ENCODE peak calls at places on chromosomes 5 and 9, in seven cellular contexts. F is colonic mucosa, R is tibial nerve, P is tibial artery, O is ascending aorta, I is PC-3, U is IMR-90. W is an unnamed sample.

GRCh38 chr9:98770717-98771116 is 25.6 kb downstream of the ANKS6 start:
- DNase-seq in R (no peak), U (no peak), I (no peak), O (no peak), F (peak; percentile 11), P (no peak), W (no peak)

GRCh38 chr9:14908221-14909206 is 1.7 kb downstream of the FREM1 start:
- DNase-seq in F (no peak), R (no peak), P (no peak), U (no peak), I (no peak), O (no peak), W (no peak)

GRCh38 chr5:181187500-181188213 is 17.3 kb downstream of the TRIM7 start:
- DNase-seq in R (peak; percentile 67), U (peak; percentile 80), F (peak; percentile 80), I (peak; percentile 93), P (peak; percentile 78), O (no peak), W (peak; percentile 85)

GRCh38 chr5:137374110-137374853 is 124.8 kb downstream of the SPOCK1 start:
- DNase-seq in U (no peak), I (peak; percentile 4), R (no peak), O (no peak), F (no peak), P (no peak), W (no peak)

GRCh38 chr5:74682636-74683035 is 2.4 kb upstream of the HEXB start:
- DNase-seq in F (no peak), O (no peak), P (no peak), I (no peak), U (no peak), R (no peak), W (no peak)

GRCh38 chr9:95103385-95104087 is 214.0 kb downstream of the FANCC start:
- DNase-seq in P (no peak), U (no peak), R (no peak), F (no peak), O (no peak), I (no peak), W (no peak)

GRCh38 chr5:79236970-79237734 is 1.2 kb downstream of the JMY start:
- DNase-seq in F (peak; percentile 60), I (peak; percentile 54), U (peak; percentile 45), P (peak; percentile 34), O (no peak), R (no peak), W (peak; percentile 70)

GRCh38 chr9:116423149-116423548 is 264.0 kb upstream of the TRIM32 start:
- DNase-seq in U (no peak), I (no peak), O (no peak), P (no peak), F (no peak), R (no peak), W (no peak)

GRCh38 chr5:151770383-151771258 is 1.1 kb upstream of the G3BP1 start:
- DNase-seq in F (peak; percentile 67), I (no peak), O (no peak), U (peak; percentile 42), P (peak; percentile 78), R (peak; percentile 42), W (peak; percentile 76)

GRCh38 chr5:121745407-121745806 is 106.3 kb upstream of the FTMT start:
- DNase-seq in O (no peak), P (no peak), R (no peak), I (no peak), F (no peak), U (no peak), W (no peak)

GRCh38 chr5:32450952-32451351 is 6.4 kb upstream of the ZFR start:
- DNase-seq in O (no peak), U (no peak), R (no peak), P (no peak), I (peak; percentile 15), F (no peak), W (no peak)

GRCh38 chr5:40150896-40151295 is 528.8 kb upstream of the PTGER4 start:
- DNase-seq in U (peak; percentile 0), R (no peak), P (no peak), F (no peak), O (no peak), I (no peak), W (no peak)

GRCh38 chr5:133775584-133776304 is 163.4 kb upstream of the FSTL4 start:
- DNase-seq in O (no peak), I (no peak), U (no peak), F (no peak), P (no peak), R (no peak), W (no peak)

GRCh38 chr5:176425138-176425537 is 8.8 kb upstream of the CLTB start:
- DNase-seq in O (no peak), R (no peak), U (peak; percentile 60), I (peak; percentile 57), F (no peak), P (no peak), W (no peak)

GRCh38 chr5:59703789-59704188 is 189.7 kb downstream of the PDE4D start:
- DNase-seq in R (no peak), I (no peak), O (no peak), F (no peak), P (no peak), U (no peak), W (no peak)

GRCh38 chr9:15240927-15241326 is 66.1 kb downstream of the TTC39B start:
- DNase-seq in O (no peak), P (no peak), R (no peak), I (no peak), U (no peak), F (no peak), W (no peak)

GRCh38 chr5:73678322-73678740 is 52.3 kb downstream of the ARHGEF28 start:
- DNase-seq in I (peak; percentile 28), R (no peak), P (no peak), F (peak; percentile 76), U (no peak), O (no peak), W (no peak)

GRCh38 chr9:84294551-84294950 is 46.0 kb downstream of the SLC28A3 start:
- DNase-seq in P (no peak), O (no peak), F (no peak), R (no peak), U (no peak), I (no peak), W (no peak)

GRCh38 chr5:154271466-154271865 is 80.9 kb downstream of the GALNT10 start:
- DNase-seq in O (no peak), I (no peak), F (no peak), U (no peak), P (no peak), R (no peak), W (no peak)

GRCh38 chr5:78467744-78468357 is 107.4 kb downstream of the SCAMP1 start:
- DNase-seq in P (no peak), U (peak; percentile 74), O (no peak), I (peak; percentile 54), F (no peak), R (no peak), W (no peak)

GRCh38 chr5:31655491-31655890 is 16.6 kb downstream of the PDZD2 start:
- DNase-seq in I (no peak), P (no peak), F (no peak), R (no peak), O (no peak), U (no peak), W (no peak)

GRCh38 chr9:974993-975739 is 1.3 kb upstream of the DMRT3 start:
- DNase-seq in P (no peak), O (no peak), U (no peak), F (no peak), I (no peak), R (no peak), W (no peak)

GRCh38 chr9:112295174-112295573 is 38.2 kb downstream of the PTBP3 start:
- DNase-seq in O (no peak), I (no peak), U (no peak), P (no peak), R (no peak), F (no peak), W (no peak)

GRCh38 chr5:68962632-68963484 is 131.0 kb upstream of the SLC30A5 start:
- DNase-seq in F (peak; percentile 81), R (peak; percentile 44), I (peak; percentile 77), O (no peak), U (peak; percentile 52), P (peak; percentile 71), W (peak; percentile 52)

GRCh38 chr9:99231708-99232107 is 9.6 kb downstream of the SEC61B start:
- DNase-seq in F (no peak), R (no peak), I (peak; percentile 6), O (no peak), P (no peak), U (peak; percentile 11), W (no peak)

DNA sequence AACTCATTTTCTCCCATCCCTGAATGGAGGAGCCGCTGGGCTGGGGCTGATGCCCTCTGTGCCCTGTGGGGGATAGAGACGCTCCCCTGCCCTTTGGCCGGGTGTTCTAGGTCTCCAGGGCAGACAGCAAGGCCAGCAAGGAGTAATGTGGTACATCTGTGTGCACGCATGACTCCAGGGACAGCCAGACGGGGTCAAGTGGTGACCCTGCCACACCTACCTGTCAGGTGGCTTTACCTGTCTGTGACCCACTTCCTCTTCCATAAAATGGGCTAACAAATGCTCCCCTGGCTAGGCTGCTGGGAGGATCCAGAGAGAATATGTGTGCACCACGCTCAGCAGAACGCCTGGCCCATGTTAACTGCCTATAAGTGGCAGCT is 35.4 kb upstream of the BARHL1 start:
- DNase-seq in R (no peak), P (no peak), U (no peak), O (no peak), I (no peak), F (no peak), W (no peak)
- TF ChIP-seq CTCF in R (no peak), P (no peak), U (no peak), O (no peak), I (no peak), F (no peak), W (no peak)

GRCh38 chr5:132774406-132774805 is 2.6 kb downstream of the SEPTIN8 start:
- DNase-seq in U (no peak), I (no peak), R (no peak), P (no peak), F (no peak), O (no peak), W (no peak)

GRCh38 chr5:132773601-132774355 is 3.3 kb downstream of the SEPTIN8 start:
- DNase-seq in R (no peak), P (no peak), F (no peak), U (no peak), O (no peak), I (no peak), W (no peak)

GRCh38 chr5:132776077-132776931 is 735 bp downstream of the SEPTIN8 start:
- DNase-seq in O (no peak), U (no peak), I (peak; percentile 41), F (peak; percentile 67), R (no peak), P (peak; percentile 58), W (no peak)

GRCh38 chr5:132775439-132776076 is 1.5 kb downstream of the SEPTIN8 start:
- DNase-seq in R (no peak), F (no peak), P (no peak), U (no peak), I (no peak), O (no peak), W (no peak)

GRCh38 chr5:132774896-132775295 is 2.1 kb downstream of the SEPTIN8 start:
- DNase-seq in U (no peak), R (no peak), O (no peak), P (no peak), F (peak; percentile 68), I (no peak), W (no peak)
- H3K4me1 ChIP-seq in U (peaks cover 19% of the 10 kb centered on the region), R (peaks cover 72% of the 10 kb centered on the region), O (peaks cover 24% of the 10 kb centered on the region), P (peaks cover 76% of the 10 kb centered on the region), F (peaks cover 8% of the 10 kb centered on the region), I (peaks cover 14% of the 10 kb centered on the region), W (no peaks in the 10 kb centered on the region)

GRCh38 chr9:127847833-127848755 is 6.4 kb downstream of the ENG start:
- DNase-seq in F (no peak), I (no peak), U (no peak), R (no peak), P (no peak), O (no peak), W (no peak)
- H3K4me3 ChIP-seq in F (no peak overlapping the region), I (no peak overlapping the region), U (no peak overlapping the region), R (no peak overlapping the region), P (no peak overlapping the region), O (no peak overlapping the region), W (no peak overlapping the region)

GRCh38 chr5:123035950-123036390 is 555 bp downstream of the PPIC start:
- DNase-seq in F (peak; percentile 59), O (no peak), I (peak; percentile 39), P (peak; percentile 53), U (peak; percentile 29), R (no peak), W (peak; percentile 75)
- TF ChIP-seq CTCF in F (no peak), O (no peak), I (no peak), P (no peak), U (no peak), R (no peak), W (no peak)

W was measured in pancreas.